ENCODE peak calls at places on chromosomes 13 and 19, in seven cellular contexts. G is MM.1S; N is heart left ventricle; M is uterus; A is CD8-positive, alpha-beta memory T cell; H is mesendoderm; L is pancreas. Y is an unnamed sample.

GRCh38 chr13:114129649-114130062 is 2.8 kb downstream of the RASA3 start:
- DNase-seq in G (no peak), N (no peak), M (no peak), A (peak; percentile 32), H (no peak), L (no peak), Y (no peak)

GRCh38 chr13:62682788-62683187 is 1267.1 kb upstream of the PCDH20 start:
- DNase-seq in G (no peak), N (no peak), M (no peak), A (no peak), H (no peak), L (no peak), Y (no peak)

GRCh38 chr13:46321494-46322225 is 65.4 kb downstream of the RUBCNL start:
- DNase-seq in G (peak; percentile 39), N (no peak), M (peak; percentile 27), A (peak; percentile 68), H (peak; percentile 73), L (peak; percentile 18), Y (peak; percentile 57)

GRCh38 chr13:51768378-51768921 is 35.5 kb downstream of the DHRS12 start:
- DNase-seq in G (no peak), N (no peak), M (no peak), A (no peak), H (peak; percentile 75), L (no peak), Y (no peak)

GRCh38 chr19:39084732-39085080 is 538 bp downstream of the ACP7 start:
- DNase-seq in G (no peak), N (no peak), M (no peak), A (no peak), H (no peak), L (no peak), Y (no peak)

GRCh38 chr13:71252191-71252704 is 614.8 kb downstream of the DACH1 start:
- DNase-seq in G (no peak), N (no peak), M (no peak), A (no peak), H (no peak), L (no peak), Y (no peak)

GRCh38 chr19:2460245-2460644 is 3.5 kb upstream of the LMNB2 start:
- DNase-seq in G (no peak), N (no peak), M (no peak), A (no peak), H (no peak), L (no peak), Y (no peak)

GRCh38 chr19:15479391-15480345 is at the start of gene PGLYRP2:
- DNase-seq in G (no peak), N (no peak), M (no peak), A (no peak), H (no peak), L (no peak), Y (peak; percentile 71)

GRCh38 chr13:19845758-19846157 is 17.7 kb downstream of the ZMYM5 start:
- DNase-seq in G (no peak), N (no peak), M (peak; percentile 40), A (no peak), H (peak; percentile 11), L (no peak), Y (no peak)

GRCh38 chr13:113804017-113804702 is 45.1 kb downstream of the TMEM255B start:
- DNase-seq in G (no peak), N (peak; percentile 48), M (peak; percentile 50), A (no peak), H (no peak), L (no peak), Y (no peak)

GRCh38 chr19:35211545-35212230 is 16.9 kb downstream of the FAM187B start:
- DNase-seq in G (peak; percentile 56), N (peak; percentile 80), M (peak; percentile 23), A (peak; percentile 92), H (no peak), L (no peak), Y (peak; percentile 70)

GRCh38 chr13:41720839-41721561 is 239.9 kb downstream of the VWA8 start:
- DNase-seq in G (no peak), N (no peak), M (no peak), A (no peak), H (no peak), L (no peak), Y (no peak)

GRCh38 chr19:55621673-55622231 is 2.6 kb downstream of the ZNF784 start:
- DNase-seq in G (no peak), N (peak; percentile 67), M (no peak), A (no peak), H (no peak), L (no peak), Y (no peak)

GRCh38 chr13:41608779-41609178 is 151.4 kb downstream of the RGCC start:
- DNase-seq in G (no peak), N (no peak), M (no peak), A (no peak), H (no peak), L (no peak), Y (no peak)

DNA sequence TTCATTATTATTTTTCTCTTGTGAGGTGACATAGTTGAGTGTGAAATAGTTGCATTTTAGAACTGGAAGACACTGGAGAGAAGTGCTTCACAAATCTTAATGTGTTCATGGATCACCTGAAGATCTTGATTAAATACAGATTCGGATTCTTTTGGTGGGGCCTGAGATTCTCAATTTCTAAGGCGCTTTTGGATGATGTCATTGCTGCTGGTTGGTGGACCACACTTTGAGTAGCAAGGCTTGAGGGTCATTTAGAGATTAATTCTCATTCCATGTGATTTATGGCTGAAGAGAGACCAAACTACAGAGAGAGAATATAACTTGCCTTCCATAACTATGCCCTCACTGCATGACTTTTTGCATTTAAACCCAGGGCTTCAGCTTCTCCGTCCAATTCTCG is 27.2 kb downstream of the CEACAM8 start:
- DNase-seq in G (no peak), N (no peak), M (no peak), A (no peak), H (no peak), L (no peak), Y (no peak)
- H3K4me1 ChIP-seq in G (no peaks in the 10 kb centered on the region), N (no peaks in the 10 kb centered on the region), M (no peaks in the 10 kb centered on the region), A (no peaks in the 10 kb centered on the region), H (no peaks in the 10 kb centered on the region), L (no peaks in the 10 kb centered on the region), Y (peaks cover 4% of the 10 kb centered on the region)

GRCh38 chr19:8576273-8576993 is 809 bp downstream of the MYO1F start:
- DNase-seq in G (no peak), N (no peak), M (no peak), A (no peak), H (no peak), L (no peak), Y (no peak)
- H3K4me3 ChIP-seq in G (no peak overlapping the region), N (no peak overlapping the region), M (no peak overlapping the region), A (peak overlapping the region; percentile 91), H (no peak overlapping the region), L (no peak overlapping the region), Y (peak overlapping the region; percentile 60)

GRCh38 chr19:658059-658839 is 4.8 kb downstream of the RNF126 start:
- DNase-seq in G (no peak), N (no peak), M (no peak), A (no peak), H (no peak), L (no peak), Y (no peak)
- H3K27ac ChIP-seq in G (no peak overlapping the region), N (peak overlapping the region; percentile 81), M (no peak overlapping the region), A (peak overlapping the region; percentile 4), H (no peak overlapping the region), L (no peak overlapping the region), Y (no peak overlapping the region)

GRCh38 chr13:98490866-98491265 is 86.0 kb downstream of the STK24 start:
- DNase-seq in G (no peak), N (no peak), M (no peak), A (no peak), H (no peak), L (no peak), Y (no peak)
- H3K4me1 ChIP-seq in G (peaks cover 44% of the 10 kb centered on the region), N (no peaks in the 10 kb centered on the region), M (no peaks in the 10 kb centered on the region), A (peaks cover 25% of the 10 kb centered on the region), H (no peaks in the 10 kb centered on the region), L (peaks cover 15% of the 10 kb centered on the region), Y (peaks cover 51% of the 10 kb centered on the region)

DNA sequence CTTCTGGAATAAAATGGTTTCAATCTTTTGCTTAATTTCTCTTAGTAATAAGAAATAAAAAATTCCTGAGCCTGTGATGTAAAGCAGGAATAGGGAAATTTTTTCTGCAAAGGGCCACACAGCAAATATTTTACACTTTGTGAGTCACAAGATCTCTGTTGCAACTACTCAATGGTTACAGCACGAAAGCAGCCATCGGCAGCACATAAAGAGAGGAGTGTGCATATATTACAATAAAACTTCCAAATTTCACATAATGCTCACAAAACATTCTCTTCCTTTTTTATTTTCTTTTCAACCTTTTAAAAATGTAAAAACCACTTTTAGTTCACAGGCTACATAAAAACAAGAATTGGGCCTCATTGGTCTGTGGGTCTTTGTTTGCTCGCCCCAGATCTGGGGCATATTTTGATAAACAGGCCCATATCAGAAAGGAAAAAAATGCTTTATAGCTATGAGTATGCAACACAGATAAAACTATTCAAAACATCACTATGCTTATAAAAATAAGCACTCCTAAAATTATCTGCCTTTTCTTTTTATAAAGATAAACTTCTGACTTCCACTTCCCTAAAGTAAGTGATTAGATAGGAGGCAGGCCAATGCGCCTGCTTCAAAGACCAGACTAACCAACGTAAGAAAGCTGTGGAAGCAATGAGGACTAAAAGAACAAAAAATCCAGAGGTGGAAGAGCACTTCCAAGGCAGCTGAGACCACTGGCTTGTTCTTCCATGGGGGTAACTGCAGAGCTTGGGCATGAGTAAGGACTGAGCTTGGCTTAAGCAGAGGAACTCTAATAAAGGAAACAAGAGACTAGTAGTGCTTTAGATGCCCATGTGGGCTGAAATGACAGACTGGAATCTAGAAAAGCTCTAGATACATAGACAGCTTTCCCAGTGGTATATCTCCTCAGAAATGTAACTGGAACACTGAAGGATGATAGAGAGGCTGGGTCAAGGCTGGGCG is 26.4 kb downstream of the MYCBP2 start:
- DNase-seq in G (no peak), N (no peak), M (no peak), A (no peak), H (peak; percentile 38), L (no peak), Y (no peak)
- H3K4me3 ChIP-seq in G (no peak overlapping the region), N (no peak overlapping the region), M (no peak overlapping the region), A (no peak overlapping the region), H (no peak overlapping the region), L (no peak overlapping the region), Y (peak overlapping the region; percentile 17)

GRCh38 chr19:19043481-19043880 is 10.1 kb downstream of the ARMC6 start:
- DNase-seq in G (no peak), N (no peak), M (no peak), A (no peak), H (no peak), L (no peak), Y (no peak)

GRCh38 chr19:19039901-19040300 is 6.5 kb downstream of the ARMC6 start:
- DNase-seq in G (no peak), N (no peak), M (no peak), A (peak; percentile 49), H (no peak), L (no peak), Y (no peak)

GRCh38 chr19:19042732-19043274 is 9.4 kb downstream of the ARMC6 start:
- DNase-seq in G (no peak), N (no peak), M (no peak), A (no peak), H (no peak), L (no peak), Y (no peak)

GRCh38 chr19:19043881-19044280 is 10.5 kb downstream of the ARMC6 start:
- DNase-seq in G (no peak), N (no peak), M (no peak), A (no peak), H (no peak), L (no peak), Y (no peak)

GRCh38 chr19:19040417-19040816 is 7.0 kb downstream of the ARMC6 start:
- DNase-seq in G (no peak), N (no peak), M (peak; percentile 65), A (no peak), H (no peak), L (peak; percentile 80), Y (peak; percentile 68)
- H3K27ac ChIP-seq in G (no peak overlapping the region), N (no peak overlapping the region), M (no peak overlapping the region), A (no peak overlapping the region), H (no peak overlapping the region), L (no peak overlapping the region), Y (peak overlapping the region; percentile 67)